ENCODE peak calls at places on chromosomes 16 and 17, in ten cellular contexts. G is epithelial cell of proximal tubule, A is esophagus squamous epithelium, C is left lung, V is progenitor cell of endocrine pancreas, J is upper lobe of right lung, D is brain microvascular endothelial cell, P is GM13977, K is bronchial epithelial cell, B is omental fat pad. E is an unnamed sample.

GRCh38 chr16:23401142-23401541 is 51.8 kb downstream of the COG7 start:
- DNase-seq in G (no peak), A (no peak), C (no peak), V (no peak), J (no peak), D (no peak), P (no peak), K (no peak), B (no peak), E (no peak)

GRCh38 chr16:67969286-67970039 is 1.0 kb upstream of the SLC12A4 start:
- DNase-seq in G (no peak), A (no peak), C (no peak), V (no peak), J (no peak), D (no peak), P (peak; percentile 69), K (no peak), B (no peak), E (no peak)

GRCh38 chr17:75872434-75873351 is 5.7 kb downstream of the TRIM47 start:
- DNase-seq in G (no peak), A (no peak), C (peak; percentile 76), V (no peak), J (peak; percentile 72), D (peak; percentile 86), P (no peak), K (peak; percentile 81), B (no peak), E (peak; percentile 92)

GRCh38 chr17:47285003-47285402 is 31.4 kb downstream of the ITGB3 start:
- DNase-seq in G (no peak), A (no peak), C (no peak), V (no peak), J (no peak), D (no peak), P (no peak), K (no peak), B (no peak), E (no peak)

GRCh38 chr17:83132251-83133081 is 53.1 kb downstream of the METRNL start:
- DNase-seq in G (no peak), A (no peak), C (no peak), V (no peak), J (peak; percentile 55), D (no peak), P (no peak), K (no peak), B (no peak), E (no peak)

GRCh38 chr16:85796599-85796998 is 2.7 kb downstream of the EMC8 start:
- DNase-seq in G (no peak), A (no peak), C (no peak), V (no peak), J (no peak), D (no peak), P (no peak), K (no peak), B (no peak), E (no peak)

GRCh38 chr16:73878616-73879015 is 418.0 kb upstream of the PSMD7 start:
- DNase-seq in G (peak; percentile 29), A (no peak), C (no peak), V (no peak), J (no peak), D (peak; percentile 61), P (peak; percentile 36), K (peak; percentile 76), B (no peak), E (peak; percentile 83)

GRCh38 chr17:73013299-73013698 is 79.2 kb downstream of the SLC39A11 start:
- DNase-seq in G (no peak), A (no peak), C (no peak), V (no peak), J (no peak), D (no peak), P (peak; percentile 35), K (no peak), B (no peak), E (no peak)

GRCh38 chr17:81158688-81159590 is 6.4 kb upstream of the PVALEF start:
- DNase-seq in G (no peak), A (no peak), C (no peak), V (no peak), J (no peak), D (no peak), P (no peak), K (no peak), B (no peak), E (no peak)

GRCh38 chr17:19410875-19411291 is at the start of gene RNF112:
- DNase-seq in G (no peak), A (no peak), C (no peak), V (no peak), J (no peak), D (no peak), P (no peak), K (no peak), B (no peak), E (peak; percentile 11)

GRCh38 chr17:75774471-75774987 is 9.5 kb upstream of the GALK1 start:
- DNase-seq in G (no peak), A (no peak), C (no peak), V (no peak), J (peak; percentile 57), D (no peak), P (no peak), K (no peak), B (no peak), E (no peak)

GRCh38 chr17:43521389-43521788 is 24.8 kb downstream of the ETV4 start:
- DNase-seq in G (no peak), A (no peak), C (no peak), V (no peak), J (no peak), D (no peak), P (no peak), K (no peak), B (no peak), E (no peak)

GRCh38 chr17:63497708-63498483 is 21.0 kb downstream of the ACE start:
- DNase-seq in G (no peak), A (no peak), C (no peak), V (no peak), J (no peak), D (no peak), P (no peak), K (peak; percentile 12), B (no peak), E (no peak)
- TF ChIP-seq CTCF in G (peak; percentile 53), A (no peak), C (no peak), V (peak; percentile 50), J (peak; percentile 22), D (peak; percentile 40), P (no peak), K (peak; percentile 31), B (no peak), E (no peak)

GRCh38 chr17:3582921-3583320 is 25.3 kb upstream of the TRPV3 start:
- DNase-seq in G (no peak), A (no peak), C (peak; percentile 78), V (no peak), J (peak; percentile 73), D (no peak), P (no peak), K (no peak), B (no peak), E (no peak)

GRCh38 chr17:3588104-3588503 is 21.1 kb downstream of the TRPV1 start:
- DNase-seq in G (no peak), A (no peak), C (no peak), V (no peak), J (no peak), D (no peak), P (no peak), K (no peak), B (no peak), E (no peak)

GRCh38 chr17:3585826-3586225 is 23.4 kb downstream of the TRPV1 start:
- DNase-seq in G (no peak), A (no peak), C (no peak), V (no peak), J (no peak), D (no peak), P (no peak), K (no peak), B (no peak), E (no peak)

GRCh38 chr17:3583456-3583855 is 25.8 kb downstream of the TRPV1 start:
- DNase-seq in G (no peak), A (no peak), C (no peak), V (no peak), J (no peak), D (no peak), P (no peak), K (no peak), B (no peak), E (no peak)
- TF ChIP-seq CTCF in G (no peak), A (no peak), C (no peak), V (no peak), J (no peak), D (no peak), P (no peak), K (no peak), B (no peak), E (no peak)

GRCh38 chr16:62256406-62256805 is 220.2 kb upstream of the CDH8 start:
- DNase-seq in G (no peak), A (no peak), C (no peak), V (no peak), J (no peak), D (no peak), P (no peak), K (peak; percentile 46), B (no peak), E (no peak)
- TF ChIP-seq CTCF in G (peak; percentile 49), A (no peak), C (no peak), V (peak; percentile 57), J (peak; percentile 24), D (peak; percentile 25), P (no peak), K (peak; percentile 37), B (no peak), E (no peak)

DNA sequence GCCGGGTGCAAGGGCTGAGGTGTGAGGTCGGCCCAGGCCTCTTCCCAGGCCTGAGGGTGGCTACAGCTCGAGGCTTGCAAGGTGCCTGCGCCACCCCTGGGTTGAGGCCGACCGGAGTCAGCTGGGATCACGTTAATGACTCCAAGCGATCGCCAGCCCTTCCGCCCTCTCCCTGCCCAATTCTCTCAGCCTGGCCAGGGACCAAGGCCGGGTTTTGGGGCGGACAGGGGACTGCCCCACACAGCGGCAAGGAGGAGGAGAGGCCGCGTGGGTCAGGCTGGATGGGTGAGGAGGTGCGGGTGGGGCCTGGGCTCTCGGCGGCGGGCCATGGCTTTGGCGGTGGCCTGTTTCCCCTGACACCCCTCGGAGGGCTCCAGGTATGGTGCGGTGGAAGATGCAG is 3.2 kb upstream of the WDR24 start:
- DNase-seq in G (no peak), A (no peak), C (no peak), V (no peak), J (no peak), D (no peak), P (no peak), K (no peak), B (no peak), E (no peak)
- TF ChIP-seq CTCF in G (no peak), A (no peak), C (no peak), V (no peak), J (no peak), D (no peak), P (no peak), K (no peak), B (no peak), E (no peak)

E was measured in cardiac fibroblast.